ENCODE peak calls at places on chromosomes 3 and 15, in five cellular contexts. X is fibroblast of villous mesenchyme, J is GM12865, M is fibroblast of lung, P is spleen. L is an unnamed sample.

GRCh38 chr3:64440498-64440897 is 215.2 kb upstream of the PRICKLE2 start:
- DNase-seq in X (peak; percentile 95), J (no peak), M (peak; percentile 94), P (no peak), L (peak; percentile 81)

GRCh38 chr15:97598353-97598798 is 362.1 kb upstream of the ARRDC4 start:
- DNase-seq in X (no peak), J (no peak), M (no peak), P (no peak), L (no peak)

GRCh38 chr3:152359385-152360248 is 90.9 kb downstream of the MBNL1 start:
- DNase-seq in X (peak; percentile 45), J (no peak), M (peak; percentile 37), P (no peak), L (no peak)

GRCh38 chr15:39597751-39598185 is 16.9 kb downstream of the THBS1 start:
- DNase-seq in X (peak; percentile 84), J (no peak), M (no peak), P (no peak), L (peak; percentile 99)

GRCh38 chr3:188106454-188106853 is 47.5 kb upstream of the LPP start:
- DNase-seq in X (no peak), J (no peak), M (no peak), P (no peak), L (no peak)

GRCh38 chr3:175421897-175422296 is 562.8 kb downstream of the NAALADL2 start:
- DNase-seq in X (peak; percentile 10), J (no peak), M (no peak), P (no peak), L (peak; percentile 62)

GRCh38 chr3:60153221-60153999 is 1097.8 kb downstream of the FHIT start:
- DNase-seq in X (no peak), J (no peak), M (no peak), P (no peak), L (no peak)

GRCh38 chr3:11778248-11778647 is 68.4 kb downstream of the TAMM41 start:
- DNase-seq in X (no peak), J (no peak), M (no peak), P (no peak), L (no peak)

GRCh38 chr15:74449643-74450205 is 11.2 kb downstream of the UBL7 start:
- DNase-seq in X (no peak), J (no peak), M (no peak), P (peak; percentile 47), L (no peak)

GRCh38 chr3:6807967-6808588 is 52.8 kb upstream of the GRM7 start:
- DNase-seq in X (no peak), J (peak; percentile 54), M (peak; percentile 94), P (no peak), L (no peak)

GRCh38 chr15:36884404-36885335 is 215.7 kb downstream of the MEIS2 start:
- DNase-seq in X (no peak), J (no peak), M (peak; percentile 27), P (no peak), L (no peak)

GRCh38 chr3:149384911-149385321 is 7.5 kb upstream of the TM4SF1 start:
- DNase-seq in X (peak; percentile 94), J (no peak), M (peak; percentile 98), P (no peak), L (peak; percentile 93)

GRCh38 chr3:107740992-107741896 is 218.5 kb downstream of the BBX start:
- DNase-seq in X (peak; percentile 50), J (peak; percentile 16), M (peak; percentile 18), P (no peak), L (peak; percentile 40)

GRCh38 chr3:161879470-161879869 is 382.9 kb downstream of the OTOL1 start:
- DNase-seq in X (peak; percentile 27), J (no peak), M (peak; percentile 58), P (no peak), L (peak; percentile 6)

GRCh38 chr3:177208746-177209145 is 11.5 kb upstream of the TBL1XR1 start:
- DNase-seq in X (no peak), J (no peak), M (no peak), P (no peak), L (no peak)

GRCh38 chr3:122952509-122952908 is 75.1 kb downstream of the SEMA5B start:
- DNase-seq in X (no peak), J (peak; percentile 33), M (no peak), P (no peak), L (no peak)

GRCh38 chr3:134360046-134360445 is 14.2 kb downstream of the AMOTL2 start:
- DNase-seq in X (no peak), J (no peak), M (no peak), P (peak; percentile 72), L (peak; percentile 60)

GRCh38 chr3:182327196-182327681 is 466.1 kb upstream of the ATP11B start:
- DNase-seq in X (no peak), J (no peak), M (peak; percentile 95), P (no peak), L (peak; percentile 11)

GRCh38 chr15:42503822-42504221 is 8.4 kb downstream of the SNAP23 start:
- DNase-seq in X (no peak), J (no peak), M (no peak), P (no peak), L (no peak)

GRCh38 chr15:76840830-76841460 is 64.2 kb downstream of the SCAPER start:
- DNase-seq in X (peak; percentile 47), J (peak; percentile 45), M (peak; percentile 32), P (no peak), L (peak; percentile 56)

GRCh38 chr3:185645596-185646381 is 59.7 kb downstream of the SENP2 start:
- DNase-seq in X (no peak), J (no peak), M (no peak), P (no peak), L (no peak)

GRCh38 chr3:174223611-174224010 is 635.5 kb upstream of the NAALADL2 start:
- DNase-seq in X (no peak), J (no peak), M (no peak), P (no peak), L (no peak)

GRCh38 chr3:20054549-20054987 is 14.3 kb downstream of the KAT2B start:
- DNase-seq in X (peak; percentile 71), J (peak; percentile 84), M (peak; percentile 83), P (peak; percentile 80), L (peak; percentile 90)

GRCh38 chr3:122996038-122996580 is 31.5 kb downstream of the SEMA5B start:
- DNase-seq in X (no peak), J (no peak), M (no peak), P (no peak), L (no peak)

GRCh38 chr15:36208868-36209582 is 370.4 kb upstream of the CDIN1 start:
- DNase-seq in X (peak; percentile 20), J (no peak), M (no peak), P (no peak), L (peak; percentile 25)

GRCh38 chr3:48407542-48408099 is 22.3 kb downstream of the PLXNB1 start:
- DNase-seq in X (no peak), J (no peak), M (no peak), P (peak; percentile 35), L (no peak)

GRCh38 chr3:46465196-46465520 is 453 bp upstream of the LTF start:
- DNase-seq in X (no peak), J (no peak), M (no peak), P (no peak), L (no peak)

GRCh38 chr3:46463120-46463867 is 1.4 kb downstream of the LTF start:
- DNase-seq in X (no peak), J (no peak), M (no peak), P (peak; percentile 80), L (no peak)

GRCh38 chr3:46463868-46464241 is 850 bp downstream of the LTF start:
- DNase-seq in X (no peak), J (no peak), M (no peak), P (peak; percentile 72), L (no peak)

GRCh38 chr3:46466273-46466672 is 1.6 kb upstream of the LTF start:
- DNase-seq in X (no peak), J (no peak), M (no peak), P (no peak), L (no peak)

GRCh38 chr3:46464326-46465195 is at the start of gene LTF:
- DNase-seq in X (no peak), J (no peak), M (no peak), P (peak; percentile 77), L (no peak)
- H3K4me3 ChIP-seq in X (no peak within 1 kb of the TSS), J (no peak within 1 kb of the TSS), M (no peak within 1 kb of the TSS), P (peak within 1 kb of the TSS; percentile 53), L (no peak within 1 kb of the TSS)

DNA sequence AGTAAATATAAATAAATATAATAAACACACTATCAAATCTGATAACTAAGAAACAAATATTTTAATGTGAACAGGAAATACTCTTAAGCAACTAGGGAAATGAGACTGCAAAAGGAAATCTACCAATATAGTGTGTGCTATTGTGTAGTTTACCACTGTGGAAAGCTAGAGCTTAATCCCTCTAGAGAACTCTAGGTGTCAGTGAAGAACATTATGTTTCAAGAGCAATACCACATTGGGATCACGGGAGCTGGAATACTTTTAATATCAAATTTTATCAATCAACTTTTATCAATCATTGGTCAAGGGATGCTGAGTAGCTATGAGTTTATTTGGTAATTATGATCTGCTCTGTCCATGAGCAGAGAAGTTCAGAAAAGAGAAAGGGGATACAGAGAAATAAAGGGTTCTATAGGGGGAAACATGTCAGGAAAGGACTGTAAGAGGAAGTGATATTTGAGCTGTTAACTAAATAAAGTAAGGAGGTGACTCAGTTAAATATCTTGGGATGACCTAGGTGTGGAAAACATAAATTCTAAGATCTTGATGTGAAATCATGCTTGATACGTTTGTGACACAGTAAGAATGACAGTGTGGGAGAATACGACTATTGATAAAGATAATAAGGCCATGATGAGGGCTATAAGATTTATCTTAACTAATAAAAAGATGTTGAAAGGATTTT is 762.2 kb upstream of the ALCAM start:
- DNase-seq in X (peak; percentile 15), J (no peak), M (peak; percentile 16), P (no peak), L (peak; percentile 30)
- TF ChIP-seq CTCF in X (peak; percentile 39), J (no peak), M (peak; percentile 43), P (no peak), L (peak; percentile 58)

DNA sequence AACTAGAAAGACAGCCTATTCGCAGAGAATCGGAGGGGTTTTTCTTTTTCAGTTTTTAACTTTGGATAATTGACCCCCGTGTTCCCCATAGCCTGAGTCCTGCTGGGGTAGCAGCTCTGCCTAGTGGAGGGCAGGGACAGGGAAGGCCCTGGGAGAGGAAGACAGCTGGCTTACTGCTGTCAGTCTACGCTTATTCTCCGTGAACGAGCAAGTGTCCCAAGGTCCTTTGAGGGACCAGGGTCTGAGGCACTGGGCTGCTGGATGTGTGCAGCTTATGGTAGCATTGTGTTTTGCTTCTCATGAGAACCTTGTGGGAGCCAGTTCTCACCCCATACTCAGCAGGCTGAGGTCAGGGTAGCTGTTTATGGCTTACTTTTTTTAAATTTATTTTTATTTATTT is 3.0 kb downstream of the LIMD1 start:
- DNase-seq in X (no peak), J (no peak), M (no peak), P (peak; percentile 53), L (no peak)
- H3K4me3 ChIP-seq in X (peak overlapping the region; percentile 73), J (peak overlapping the region; percentile 85), M (peak overlapping the region; percentile 64), P (peak overlapping the region; percentile 89), L (peak overlapping the region; percentile 26)

DNA sequence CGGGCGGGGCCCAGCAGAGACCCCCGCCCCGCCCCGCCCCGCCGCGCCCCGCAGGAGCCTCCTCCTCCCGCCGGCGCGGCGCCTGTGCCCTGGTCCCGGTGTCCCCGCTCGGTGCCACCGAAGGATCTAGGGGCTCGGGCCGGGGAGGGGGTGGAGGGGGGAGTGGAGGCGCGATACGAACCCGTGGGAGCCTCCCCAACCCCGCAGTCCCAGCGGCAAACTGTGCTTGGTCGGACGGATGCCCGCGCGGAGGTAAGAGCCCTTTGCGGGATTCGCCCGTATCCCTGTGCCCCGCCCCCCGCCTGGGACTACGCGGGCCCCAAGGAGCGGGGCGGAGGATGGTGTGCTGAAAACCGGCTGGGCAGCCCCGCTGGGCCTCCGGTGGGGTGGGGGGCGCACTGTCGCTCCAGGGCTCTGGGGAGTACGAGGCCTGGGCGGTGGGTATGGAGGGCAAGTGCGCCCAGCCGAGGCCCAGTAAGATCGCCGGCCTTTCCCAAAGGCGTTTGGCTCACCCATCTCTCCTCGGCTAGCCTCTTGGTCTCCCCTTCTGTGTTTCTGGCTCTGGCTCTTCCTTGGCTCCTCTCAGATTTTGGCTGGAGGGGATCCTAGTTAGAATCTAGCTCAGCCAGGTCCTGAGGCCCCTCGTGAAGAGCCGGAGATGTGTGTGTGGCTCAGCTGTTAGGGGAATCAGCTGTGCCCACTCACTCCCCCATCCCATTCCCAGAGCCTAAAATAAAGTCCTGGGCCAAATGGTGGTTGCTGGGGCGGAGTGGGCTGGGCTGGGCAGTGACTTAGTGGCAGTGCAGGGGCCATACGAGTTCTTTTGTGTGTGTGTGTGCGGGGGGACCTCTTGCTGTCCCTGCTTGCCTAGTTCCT is 65.7 kb upstream of the POLG start:
- DNase-seq in X (no peak), J (no peak), M (no peak), P (peak; percentile 40), L (no peak)
- TF ChIP-seq CTCF in X (no peak), J (no peak), M (no peak), P (no peak), L (no peak)